ENCODE peak calls at places on chromosome 14, in five cellular contexts. K, C, A, P and X are unnamed samples.

GRCh38 chr14:67319142-67319541 is 40.5 kb downstream of the ATP6V1D start:
- DNase-seq in K (no peak), C (no peak), A (no peak), P (no peak), X (no peak)

GRCh38 chr14:90023176-90023896 is 38.5 kb upstream of the KCNK13 start:
- DNase-seq in K (no peak), C (no peak), A (no peak), P (no peak), X (no peak)

GRCh38 chr14:38197001-38197760 is 10.5 kb upstream of the SSTR1 start:
- DNase-seq in K (no peak), C (no peak), A (no peak), P (no peak), X (no peak)

GRCh38 chr14:74804219-74804825 is 41.2 kb downstream of the YLPM1 start:
- DNase-seq in K (peak), C (peak), A (peak), P (no peak), X (peak)

GRCh38 chr14:96156804-96157760 is 47.6 kb upstream of the BDKRB2 start:
- DNase-seq in K (no peak), C (no peak), A (no peak), P (no peak), X (peak)

GRCh38 chr14:104425763-104426691 is 153.5 kb upstream of the C14orf180 start:
- DNase-seq in K (no peak), C (no peak), A (no peak), P (no peak), X (no peak)

GRCh38 chr14:105864651-105865265 is 338.4 kb downstream of the TMEM121 start:
- DNase-seq in K (no peak), C (no peak), A (no peak), P (no peak), X (no peak)

GRCh38 chr14:35380794-35381193 is 23.8 kb downstream of the NFKBIA start:
- DNase-seq in K (no peak), C (no peak), A (no peak), P (no peak), X (no peak)

GRCh38 chr14:100285913-100286400 is 20.3 kb downstream of the SLC25A29 start:
- DNase-seq in K (no peak), C (no peak), A (no peak), P (no peak), X (no peak)

GRCh38 chr14:43184540-43184939 is 1322.5 kb downstream of the FSCB start:
- DNase-seq in K (no peak), C (no peak), A (no peak), P (no peak), X (no peak)

GRCh38 chr14:91108941-91109611 is 4.8 kb upstream of the DGLUCY start:
- DNase-seq in K (no peak), C (no peak), A (no peak), P (no peak), X (no peak)

GRCh38 chr14:68462683-68463082 is 330.2 kb downstream of the ZFP36L1 start:
- DNase-seq in K (no peak), C (no peak), A (no peak), P (no peak), X (no peak)

GRCh38 chr14:85437143-85437542 is 92.8 kb upstream of the FLRT2 start:
- DNase-seq in K (no peak), C (no peak), A (peak), P (no peak), X (no peak)

GRCh38 chr14:61547186-61548121 is 147.9 kb upstream of the HIF1A start:
- DNase-seq in K (no peak), C (no peak), A (no peak), P (no peak), X (no peak)
- TF ChIP-seq SIN3A in K (no peak), C (no peak), A (no peak), P (no peak), X (no peak)

GRCh38 chr14:99272669-99273024 is 650 bp upstream of the BCL11B start:
- DNase-seq in K (no peak), C (no peak), A (no peak), P (no peak), X (no peak)

GRCh38 chr14:99271288-99271941 is 582 bp downstream of the BCL11B start:
- DNase-seq in K (no peak), C (no peak), A (no peak), P (no peak), X (no peak)

GRCh38 chr14:99271951-99272668 is at the start of gene BCL11B:
- DNase-seq in K (peak), C (no peak), A (peak), P (peak), X (peak)

GRCh38 chr14:99268776-99269510 is 3.1 kb downstream of the BCL11B start:
- DNase-seq in K (no peak), C (no peak), A (no peak), P (no peak), X (no peak)

DNA sequence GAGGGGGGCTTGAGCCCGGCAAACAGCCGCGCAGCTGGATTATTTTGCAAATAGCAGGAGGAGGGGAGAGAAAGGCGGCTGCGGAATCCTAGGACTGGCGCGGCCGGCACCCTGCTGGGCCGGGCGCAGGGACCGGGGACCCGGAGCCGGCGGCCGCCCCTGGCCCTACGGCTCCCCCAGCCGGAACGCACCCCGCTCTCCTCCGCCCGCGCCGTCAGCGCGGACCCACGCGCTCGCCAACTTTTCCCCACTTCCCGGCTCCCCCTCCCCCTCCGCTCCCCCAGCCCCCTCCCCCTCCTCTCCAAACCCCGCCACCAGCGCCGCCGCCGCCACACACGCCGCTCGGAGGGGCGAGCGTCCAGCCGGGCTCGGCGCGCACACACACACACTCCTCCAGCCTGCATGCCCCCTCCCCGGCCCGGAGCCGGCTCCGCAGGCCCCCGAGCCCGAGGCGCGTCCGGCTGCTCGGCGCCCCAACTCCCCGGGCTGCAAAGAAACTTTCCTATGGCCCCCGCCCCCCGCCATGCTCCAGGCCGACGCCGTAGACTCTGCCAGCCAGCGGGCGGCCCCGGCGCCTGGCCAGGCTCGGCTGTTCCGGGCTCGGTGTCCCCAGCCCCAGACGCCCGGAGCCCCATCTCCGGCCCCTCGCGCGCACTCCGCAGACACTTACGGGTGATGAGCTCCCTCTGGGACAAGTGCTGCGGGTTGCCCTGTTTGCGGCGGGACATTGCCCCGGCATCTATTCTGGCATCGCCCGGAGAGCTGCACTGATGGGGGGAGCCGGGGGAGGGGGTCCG is 1.3 kb downstream of the BCL11B start:
- DNase-seq in K (no peak), C (no peak), A (no peak), P (no peak), X (peak)
- TF ChIP-seq SIN3A in K (no peak), C (no peak), A (no peak), P (no peak), X (no peak)

GRCh38 chr14:61247935-61248334 is 33.2 kb downstream of the TMEM30B start:
- DNase-seq in K (no peak), C (no peak), A (no peak), P (no peak), X (no peak)
- TF ChIP-seq SIN3A in K (no peak), C (no peak), A (no peak), P (no peak), X (no peak)

GRCh38 chr14:70315942-70316341 is 43.5 kb downstream of the COX16 start:
- DNase-seq in K (no peak), C (no peak), A (no peak), P (no peak), X (no peak)

GRCh38 chr14:70317091-70317968 is 42.2 kb downstream of the COX16 start:
- DNase-seq in K (no peak), C (no peak), A (no peak), P (no peak), X (no peak)

GRCh38 chr14:70318635-70319013 is 40.9 kb downstream of the COX16 start:
- DNase-seq in K (no peak), C (no peak), A (no peak), P (no peak), X (no peak)

GRCh38 chr14:70320294-70320693 is 39.2 kb downstream of the COX16 start:
- DNase-seq in K (no peak), C (no peak), A (no peak), P (no peak), X (no peak)

DNA sequence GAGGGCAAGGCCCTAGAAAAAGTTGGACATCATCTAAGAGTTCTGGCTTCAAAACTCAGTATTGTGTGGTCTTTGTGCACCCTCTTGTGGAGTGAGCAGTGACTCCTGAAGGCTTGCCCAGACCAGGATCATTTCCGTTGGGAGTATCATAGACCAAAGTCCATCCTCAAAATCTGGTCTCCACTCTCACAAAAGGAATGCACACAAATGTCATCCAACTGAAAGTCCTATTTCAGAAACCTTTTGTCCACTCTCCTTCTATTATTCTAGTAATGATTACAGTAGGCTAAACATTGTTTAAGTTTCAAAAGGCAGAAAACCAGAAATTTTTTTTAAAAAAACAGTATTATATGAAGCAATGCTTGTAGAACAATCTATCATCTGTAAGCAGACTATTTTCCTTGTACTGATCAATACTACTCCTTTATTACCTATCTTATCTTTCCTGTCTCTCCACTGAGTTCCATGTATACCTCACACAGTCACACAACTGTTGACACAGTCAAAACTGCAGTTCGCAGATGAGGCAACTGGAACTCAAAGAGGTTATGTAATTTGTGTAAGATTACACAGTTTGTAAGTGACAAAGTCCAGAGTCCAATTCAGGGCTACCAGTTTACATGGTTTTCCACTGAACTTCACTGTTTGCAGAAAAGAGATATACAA is 41.4 kb downstream of the COX16 start:
- DNase-seq in K (peak), C (peak), A (peak), P (peak), X (peak)
- TF ChIP-seq SIN3A in K (no peak), C (no peak), A (peak), P (no peak), X (no peak)

GRCh38 chr14:34059925-34060746 is 109.3 kb upstream of the EGLN3 start:
- DNase-seq in K (no peak), C (no peak), A (peak), P (no peak), X (peak)
- TF ChIP-seq SIN3A in K (no peak), C (no peak), A (no peak), P (no peak), X (no peak)

GRCh38 chr14:23555882-23556699 is at the start of gene THTPA:
- DNase-seq in K (peak), C (no peak), A (peak), P (peak), X (peak)
- TF ChIP-seq SIN3A in K (no peak), C (no peak), A (peak), P (peak), X (peak)

DNA sequence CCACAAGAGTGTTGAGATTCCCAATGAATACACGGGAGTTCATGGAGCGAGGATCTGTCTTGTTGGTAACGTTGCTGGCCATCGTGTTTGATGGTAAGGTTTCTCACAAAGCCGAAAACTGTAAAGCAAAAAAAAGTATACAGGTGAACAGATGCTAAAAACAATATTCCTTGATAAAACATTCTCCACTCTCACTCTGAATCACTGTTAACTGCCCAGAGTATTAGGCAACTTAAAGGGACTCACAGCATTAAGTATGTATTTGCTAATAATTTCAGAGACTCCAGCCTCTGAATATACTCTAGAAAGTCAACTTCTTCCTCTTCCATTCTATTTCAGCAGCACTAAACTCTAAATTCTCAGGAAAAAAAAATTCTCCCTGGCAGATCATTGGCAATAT is 35.1 kb downstream of the HNRNPC start:
- DNase-seq in K (no peak), C (no peak), A (no peak), P (no peak), X (no peak)
- TF ChIP-seq SIN3A in K (no peak), C (no peak), A (no peak), P (no peak), X (no peak)

DNA sequence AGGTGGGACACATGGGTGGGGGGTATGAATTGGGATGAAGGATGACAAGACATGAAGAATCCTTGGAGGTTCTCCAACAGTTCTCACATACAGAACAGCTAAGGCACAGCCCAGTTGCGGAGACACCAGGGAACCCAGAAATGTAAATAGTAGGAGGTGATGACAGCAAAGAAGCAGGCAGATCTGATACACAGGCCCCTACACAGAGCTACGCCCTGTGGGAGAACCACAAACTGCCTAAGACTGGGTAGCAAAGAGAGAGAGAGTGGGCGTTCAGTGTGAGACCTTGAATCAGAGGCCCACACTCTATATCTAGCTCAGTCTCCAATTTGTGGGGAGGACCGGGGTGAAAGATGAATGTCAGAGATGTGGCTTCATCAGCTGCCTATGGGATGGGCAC is 9.5 kb upstream of the NUMB start:
- DNase-seq in K (no peak), C (no peak), A (no peak), P (no peak), X (no peak)
- TF ChIP-seq SIN3A in K (no peak), C (no peak), A (no peak), P (no peak), X (no peak)